ENCODE peak calls at places on chromosomes 2 and 18, in eight cellular contexts. B is effector CD8-positive, alpha-beta T cell; K is NCI-H1417; F is GM12891; X is EL; M is C1 segment of cervical spinal cord; V is stimulated activated CD4-positive, alpha-beta T cell treated with anti-CD3 and anti-CD28 coated beads, Interleukin-1b, Interleukin-23, amount 100 ng/mL, for 1 hour; U is activated T-cell treated with anti-CD3 and anti-CD28 coated beads for 1 hour. E is an unnamed sample.

GRCh38 chr2:575728-576237 is 101.4 kb downstream of the TMEM18 start:
- DNase-seq in B (no peak), K (no peak), F (no peak), X (no peak), M (no peak), V (no peak), U (no peak), E (no peak)

GRCh38 chr2:95698166-95698565 is 106.4 kb downstream of the TRIM43 start:
- DNase-seq in B (no peak), K (no peak), F (no peak), X (peak; percentile 21), M (no peak), V (no peak), U (no peak), E (no peak)

GRCh38 chr18:24398515-24398914 is 891 bp upstream of the OSBPL1A start:
- DNase-seq in B (no peak), K (no peak), F (no peak), X (peak; percentile 70), M (no peak), V (no peak), U (no peak), E (no peak)

GRCh38 chr18:74328196-74328595 is 12.6 kb downstream of the C18orf63 start:
- DNase-seq in B (no peak), K (no peak), F (no peak), X (no peak), M (no peak), V (no peak), U (no peak), E (no peak)

GRCh38 chr2:110114007-110114591 is 1.5 kb downstream of the MALL start:
- DNase-seq in B (no peak), K (no peak), F (no peak), X (no peak), M (no peak), V (no peak), U (no peak), E (no peak)

GRCh38 chr2:238087211-238087610 is 12.9 kb upstream of the ESPNL start:
- DNase-seq in B (no peak), K (no peak), F (no peak), X (no peak), M (no peak), V (no peak), U (no peak), E (no peak)

GRCh38 chr2:100767224-100767653 is 52.7 kb upstream of the NPAS2 start:
- DNase-seq in B (no peak), K (no peak), F (no peak), X (peak; percentile 92), M (no peak), V (no peak), U (no peak), E (no peak)

GRCh38 chr18:2883137-2883671 is 36.4 kb downstream of the EMILIN2 start:
- DNase-seq in B (no peak), K (no peak), F (peak; percentile 40), X (no peak), M (no peak), V (no peak), U (peak; percentile 16), E (no peak)

GRCh38 chr2:201759567-201759966 is 21.2 kb downstream of the ALS2 start:
- DNase-seq in B (no peak), K (no peak), F (no peak), X (no peak), M (no peak), V (no peak), U (no peak), E (no peak)

GRCh38 chr2:72204782-72205545 is 57.3 kb upstream of the CYP26B1 start:
- DNase-seq in B (no peak), K (no peak), F (no peak), X (no peak), M (no peak), V (no peak), U (no peak), E (no peak)

GRCh38 chr2:102245266-102246151 is 58.7 kb downstream of the IL1RL2 start:
- DNase-seq in B (no peak), K (no peak), F (no peak), X (peak; percentile 44), M (no peak), V (no peak), U (no peak), E (no peak)